ENCODE peak calls at places on chromosomes 16 and 17, in six cellular contexts. G is A549, O is HepG2, Q is SK-N-SH, D is K562, I is GM12878. X is an unnamed sample.

GRCh38 chr16:86087011-86087453 is 188.1 kb downstream of the IRF8 start:
- DNase-seq in G (no peak), O (no peak), Q (no peak), D (no peak), I (no peak), X (no peak)

GRCh38 chr16:74462361-74462760 is 41.1 kb upstream of the CLEC18B start:
- DNase-seq in G (no peak), O (no peak), Q (no peak), D (no peak), I (no peak), X (no peak)

GRCh38 chr16:84660973-84661372 is 12.7 kb downstream of the KLHL36 start:
- DNase-seq in G (no peak), O (no peak), Q (no peak), D (no peak), I (no peak), X (no peak)

GRCh38 chr16:81526935-81527334 is 82.3 kb downstream of the CMIP start:
- DNase-seq in G (no peak), O (no peak), Q (no peak), D (peak; percentile 64), I (no peak), X (peak; percentile 27)

GRCh38 chr16:76756423-76756822 is 434.6 kb upstream of the MON1B start:
- DNase-seq in G (no peak), O (no peak), Q (no peak), D (no peak), I (no peak), X (no peak)

GRCh38 chr16:86899757-86900156 is 321.4 kb downstream of the FOXL1 start:
- DNase-seq in G (no peak), O (no peak), Q (no peak), D (no peak), I (no peak), X (peak; percentile 67)

GRCh38 chr17:74987909-74988711 is 678 bp downstream of the CDR2L start:
- DNase-seq in G (no peak), O (no peak), Q (peak; percentile 86), D (peak; percentile 77), I (no peak), X (peak; percentile 76)

GRCh38 chr16:57341441-57342303 is 16.9 kb upstream of the CCL22 start:
- DNase-seq in G (no peak), O (no peak), Q (peak; percentile 57), D (no peak), I (no peak), X (peak; percentile 86)

GRCh38 chr16:1048442-1049112 is 24.0 kb upstream of the SSTR5 start:
- DNase-seq in G (peak; percentile 69), O (peak; percentile 14), Q (peak; percentile 69), D (peak; percentile 87), I (no peak), X (peak; percentile 16)

GRCh38 chr17:74803971-74804370 is 27.8 kb upstream of the NAT9 start:
- DNase-seq in G (no peak), O (no peak), Q (peak; percentile 90), D (no peak), I (no peak), X (no peak)

GRCh38 chr17:40417609-40418427 is at the start of gene TOP2A:
- DNase-seq in G (peak; percentile 100), O (peak; percentile 100), Q (peak; percentile 97), D (peak; percentile 100), I (peak; percentile 99), X (peak; percentile 100)
- TF ChIP-seq SMC3 in G (no peak), O (no peak), Q (no peak), D (no peak), I (no peak), X (no peak)

GRCh38 chr16:12295395-12295794 is 318.9 kb downstream of the SNX29 start:
- DNase-seq in G (no peak), O (no peak), Q (no peak), D (no peak), I (no peak), X (no peak)
- H3K4me3 ChIP-seq in G (no peak overlapping the region), O (no peak overlapping the region), Q (no peak overlapping the region), D (no peak overlapping the region), I (no peak overlapping the region), X (no peak overlapping the region)

GRCh38 chr17:64200080-64201042 is 62.7 kb downstream of the TEX2 start:
- DNase-seq in G (no peak), O (no peak), Q (no peak), D (no peak), I (peak; percentile 19), X (peak; percentile 67)
- TF ChIP-seq SMC3 in G (no peak), O (no peak), Q (no peak), D (no peak), I (no peak), X (no peak)

GRCh38 chr17:77437017-77437416 is 296.2 kb downstream of the SEC14L1 start:
- DNase-seq in G (no peak), O (no peak), Q (peak; percentile 71), D (no peak), I (no peak), X (peak; percentile 80)
- H3K4me3 ChIP-seq in G (no peak overlapping the region), O (no peak overlapping the region), Q (no peak overlapping the region), D (no peak overlapping the region), I (no peak overlapping the region), X (no peak overlapping the region)

GRCh38 chr16:72903176-72903575 is 144.8 kb downstream of the ZFHX3 start:
- DNase-seq in G (no peak), O (no peak), Q (no peak), D (no peak), I (no peak), X (no peak)

GRCh38 chr16:72902276-72902675 is 145.7 kb downstream of the ZFHX3 start:
- DNase-seq in G (no peak), O (no peak), Q (no peak), D (no peak), I (no peak), X (no peak)

GRCh38 chr16:72898216-72898825 is 149.6 kb downstream of the ZFHX3 start:
- DNase-seq in G (no peak), O (no peak), Q (no peak), D (no peak), I (no peak), X (no peak)

GRCh38 chr16:72897707-72898106 is 150.2 kb downstream of the ZFHX3 start:
- DNase-seq in G (no peak), O (no peak), Q (no peak), D (no peak), I (no peak), X (no peak)

DNA sequence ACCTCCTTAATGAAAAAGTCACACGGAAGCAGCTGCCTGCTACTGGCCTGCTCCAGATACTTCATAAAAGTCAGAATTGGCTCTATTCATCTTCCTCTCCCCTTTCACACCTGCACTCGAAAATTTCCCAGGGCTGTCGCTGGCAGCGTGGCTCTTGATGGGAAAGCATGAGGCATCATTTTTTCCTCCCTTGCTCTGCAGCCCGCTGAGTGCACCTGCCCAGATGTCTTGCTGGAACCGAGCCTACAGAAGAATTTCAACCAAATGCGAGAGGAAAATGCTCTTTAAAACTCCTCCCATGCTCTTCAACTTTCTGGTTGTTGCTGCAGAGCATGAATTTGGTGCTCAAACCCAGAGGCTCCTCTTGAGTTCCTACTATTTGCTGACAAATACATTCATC is 146.9 kb downstream of the ZFHX3 start:
- DNase-seq in G (no peak), O (no peak), Q (no peak), D (no peak), I (no peak), X (no peak)
- TF ChIP-seq SMC3 in G (no peak), O (no peak), Q (no peak), D (no peak), I (no peak), X (no peak)